ENCODE peak calls at places on chromosomes 3 and 15, in six cellular contexts. X, L, F, B, D and O are unnamed samples. For H3K4me1, the result is how much of the 10 kb centered on the place peaks cover.

GRCh38 chr3:79162653-79163052 is 605.1 kb downstream of the ROBO1 start:
- DNase-seq in X (no peak), L (no peak), F (no peak), B (no peak), D (no peak), O (no peak)

GRCh38 chr3:12933901-12934300 is 92.5 kb upstream of the RPL32 start:
- DNase-seq in X (no peak), L (no peak), F (no peak), B (no peak), D (no peak), O (no peak)

GRCh38 chr15:82568986-82569385 is 28.7 kb upstream of the RPS17 start:
- DNase-seq in X (peak), L (no peak), F (no peak), B (no peak), D (no peak), O (no peak)

GRCh38 chr15:87033056-87033455 is 953.4 kb downstream of the AGBL1 start:
- DNase-seq in X (no peak), L (no peak), F (no peak), B (no peak), D (no peak), O (peak)

GRCh38 chr3:53841296-53841695 is 4.9 kb downstream of the CHDH start:
- DNase-seq in X (no peak), L (no peak), F (no peak), B (no peak), D (no peak), O (no peak)

GRCh38 chr3:151268267-151269235 is 9.8 kb downstream of the P2RY14 start:
- DNase-seq in X (no peak), L (peak), F (no peak), B (no peak), D (no peak), O (no peak)

GRCh38 chr3:125375950-125376679 is 990 bp upstream of the ZNF148 start:
- DNase-seq in X (no peak), L (no peak), F (no peak), B (no peak), D (no peak), O (peak)

GRCh38 chr3:194731496-194732073 is 45.9 kb downstream of the FAM43A start:
- DNase-seq in X (no peak), L (no peak), F (no peak), B (no peak), D (no peak), O (no peak)

GRCh38 chr3:39332525-39332924 is 3.0 kb downstream of the CCR8 start:
- DNase-seq in X (no peak), L (no peak), F (no peak), B (no peak), D (no peak), O (no peak)

GRCh38 chr3:125054436-125055164 is 1.2 kb downstream of the HEG1 start:
- DNase-seq in X (peak), L (peak), F (no peak), B (no peak), D (peak), O (peak)

GRCh38 chr15:52738311-52738710 is 51.8 kb downstream of the ONECUT1 start:
- DNase-seq in X (no peak), L (no peak), F (no peak), B (no peak), D (no peak), O (peak)

GRCh38 chr3:65907232-65908130 is 131.2 kb downstream of the MAGI1 start:
- DNase-seq in X (peak), L (no peak), F (no peak), B (peak), D (no peak), O (no peak)

GRCh38 chr3:48989126-48989795 is 780 bp upstream of the P4HTM start:
- DNase-seq in X (peak), L (no peak), F (no peak), B (peak), D (no peak), O (peak)

GRCh38 chr3:114362815-114363214 is 69.0 kb downstream of the TIGIT start:
- DNase-seq in X (no peak), L (no peak), F (no peak), B (peak), D (peak), O (peak)

GRCh38 chr3:129224984-129225393 is 24.4 kb upstream of the COPG1 start:
- DNase-seq in X (peak), L (no peak), F (no peak), B (no peak), D (peak), O (peak)

GRCh38 chr3:6120786-6121185 is 740.1 kb upstream of the GRM7 start:
- DNase-seq in X (no peak), L (no peak), F (no peak), B (peak), D (peak), O (no peak)

GRCh38 chr15:32104061-32104980 is 74.0 kb downstream of the CHRNA7 start:
- DNase-seq in X (peak), L (no peak), F (no peak), B (no peak), D (no peak), O (no peak)

GRCh38 chr3:166688665-166689064 is 691.4 kb downstream of the ZBBX start:
- DNase-seq in X (no peak), L (no peak), F (no peak), B (no peak), D (no peak), O (no peak)

GRCh38 chr3:43581343-43581742 is 40.5 kb downstream of the ANO10 start:
- DNase-seq in X (no peak), L (no peak), F (no peak), B (no peak), D (peak), O (no peak)

GRCh38 chr3:123449092-123449985 is 449 bp upstream of the ADCY5 start:
- DNase-seq in X (peak), L (no peak), F (peak), B (peak), D (no peak), O (peak)

GRCh38 chr15:75058127-75058905 is 34.9 kb downstream of the PPCDC start:
- DNase-seq in X (peak), L (no peak), F (no peak), B (peak), D (peak), O (peak)

DNA sequence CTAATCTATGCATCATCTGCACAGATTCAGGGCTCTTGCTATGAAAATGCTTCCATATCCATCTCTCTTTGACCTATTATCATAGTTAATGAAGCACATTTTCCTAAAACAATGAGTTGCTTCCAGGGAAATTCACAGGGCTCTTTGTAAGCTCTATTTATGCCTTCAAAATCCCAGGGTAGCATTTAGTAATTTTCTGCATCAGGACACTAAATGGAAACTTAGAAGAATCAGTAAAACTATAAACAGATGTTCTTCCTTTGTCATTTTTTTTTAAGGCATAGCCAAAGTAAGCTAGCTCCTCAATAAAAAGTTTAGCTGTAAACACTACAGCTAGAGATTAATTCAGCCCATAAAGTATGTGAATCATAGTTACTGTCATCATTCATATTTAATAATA is 79.4 kb downstream of the RPL22L1 start:
- DNase-seq in X (no peak), L (no peak), F (no peak), B (no peak), D (no peak), O (no peak)
- H3K9ac ChIP-seq in X (no peak), L (no peak), F (no peak), B (no peak), D (no peak), O (no peak)

DNA sequence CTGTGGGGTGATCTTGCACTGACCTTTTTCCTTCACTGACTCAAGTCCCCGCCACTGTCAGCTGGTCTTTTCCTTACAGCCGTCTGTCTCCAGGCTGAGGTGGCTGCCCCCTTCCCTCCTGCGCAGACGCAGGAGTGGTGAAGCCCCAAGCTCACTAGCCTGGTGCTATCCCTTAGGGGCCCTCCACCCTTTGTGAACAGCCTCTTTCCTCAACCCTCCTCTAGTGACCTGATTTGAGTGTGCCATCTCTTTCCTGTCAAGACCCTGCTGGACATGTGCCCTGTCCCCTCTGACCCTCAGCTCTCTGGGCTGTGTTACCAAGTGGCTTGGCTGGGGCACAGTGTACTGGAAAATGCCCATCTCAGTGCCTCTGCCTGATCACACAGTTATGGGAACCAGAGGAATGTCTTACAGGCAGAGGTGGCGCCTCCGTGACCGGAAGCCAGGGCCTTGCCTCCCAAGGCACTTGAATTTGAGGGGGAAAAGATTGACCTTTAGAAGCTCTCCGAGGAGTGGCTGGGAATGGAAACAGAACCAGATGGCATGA is 8.7 kb downstream of the KBTBD13 start:
- DNase-seq in X (peak), L (no peak), F (no peak), B (no peak), D (no peak), O (no peak)
- H3K4me1 ChIP-seq in X (under half), L (under half), F (half or more), B (under half), D (under half), O (under half)

GRCh38 chr15:41661078-41661528 is 898 bp downstream of the MGA start:
- DNase-seq in X (no peak), L (no peak), F (no peak), B (no peak), D (no peak), O (no peak)
- H3K9ac ChIP-seq in X (peak), L (peak), F (peak), B (peak), D (peak), O (peak)

DNA sequence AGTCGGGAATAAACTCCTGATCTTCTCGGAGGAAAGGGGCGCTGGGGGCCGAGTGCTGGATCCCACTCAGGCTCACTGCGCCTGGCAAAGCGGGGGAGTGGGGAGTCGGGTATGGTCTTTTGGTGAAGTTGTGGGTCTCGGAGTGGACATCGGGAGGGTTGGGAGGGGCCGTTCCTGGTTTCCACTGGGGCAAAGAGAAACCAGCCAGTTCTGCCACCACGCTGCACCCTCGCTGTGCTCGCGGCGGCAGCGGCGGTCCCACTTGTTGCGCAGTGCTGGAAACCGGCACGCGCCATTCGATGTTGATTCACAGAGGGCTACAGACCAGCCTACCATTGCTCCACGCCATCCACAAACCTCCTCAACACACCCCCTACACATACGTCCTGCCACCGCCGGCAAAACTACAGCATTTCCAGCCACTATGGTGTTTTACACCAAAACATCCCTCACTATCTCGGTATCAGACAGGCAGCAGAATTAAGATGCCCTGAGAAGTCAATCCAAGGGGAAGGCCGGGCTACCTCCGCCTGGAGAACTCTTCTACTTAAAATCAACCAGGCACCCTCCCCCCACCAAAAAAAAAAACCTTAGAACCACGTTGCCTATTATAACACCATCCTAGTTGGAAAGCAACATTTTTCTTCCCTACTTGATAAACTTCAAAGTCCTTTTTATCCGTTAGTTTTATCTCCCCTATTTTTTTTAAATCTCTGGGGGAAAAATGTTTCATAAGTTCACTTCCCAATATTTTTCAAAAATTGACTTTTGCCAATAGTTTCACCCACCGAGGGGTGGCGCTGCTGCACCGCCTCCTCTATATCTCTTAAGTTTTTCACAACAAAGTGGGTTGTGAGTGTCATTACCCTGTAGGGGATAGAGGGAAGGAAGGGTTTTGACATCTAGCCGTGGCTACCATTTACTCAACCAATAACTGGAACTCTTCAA is 3.6 kb downstream of the BCL6 start:
- DNase-seq in X (peak), L (peak), F (peak), B (peak), D (peak), O (peak)
- H3K4me1 ChIP-seq in X (under half), L (under half), F (under half), B (under half), D (half or more), O (under half)

DNA sequence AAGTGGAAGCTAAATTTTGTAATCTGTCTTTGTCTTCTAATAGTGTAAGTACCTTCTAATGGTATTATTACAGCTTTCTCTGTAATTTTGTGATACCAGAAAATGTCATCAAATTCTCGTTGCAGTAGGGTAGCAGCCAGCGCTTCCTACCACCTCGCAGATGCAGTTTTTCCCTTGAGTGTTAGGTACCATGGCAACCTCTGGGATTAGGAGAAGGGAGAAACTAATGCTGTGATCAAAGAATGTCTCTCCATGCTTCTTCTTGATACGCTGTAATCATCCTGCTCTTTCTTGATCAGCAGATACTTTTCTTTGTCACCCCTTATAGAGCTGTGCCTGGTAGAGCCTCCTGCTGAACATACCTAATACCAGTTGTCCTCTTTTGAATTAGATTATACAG is 27.7 kb downstream of the SRP14 start:
- DNase-seq in X (no peak), L (no peak), F (no peak), B (no peak), D (no peak), O (no peak)
- H3K9ac ChIP-seq in X (no peak), L (no peak), F (no peak), B (no peak), D (peak), O (no peak)